ENCODE peak calls at places on chromosome 3, in ten cellular contexts. O, P, J, M, T, K, V, H, B and Q are unnamed samples.

GRCh38 chr3:157248590-157249425 is 88.9 kb upstream of the CCNL1 start:
- DNase-seq in K (peak), P (peak), J (no peak), M (peak), O (no peak), V (no peak), T (no peak), B (no peak), H (peak), Q (peak)

GRCh38 chr3:67650084-67650483 is 4.3 kb downstream of the SUCLG2 start:
- DNase-seq in H (no peak), V (no peak), B (no peak), K (no peak), O (no peak), P (no peak), M (no peak), J (no peak), T (no peak), Q (no peak)

GRCh38 chr3:171044828-171045793 is 18.6 kb upstream of the SLC2A2 start:
- DNase-seq in P (peak), B (no peak), J (no peak), M (no peak), K (no peak), V (no peak), T (no peak), H (no peak), O (no peak), Q (peak)

GRCh38 chr3:43178891-43179366 is 73.0 kb upstream of the POMGNT2 start:
- DNase-seq in K (no peak), M (no peak), V (no peak), O (no peak), H (no peak), T (no peak), B (no peak), P (peak), J (no peak), Q (peak)

GRCh38 chr3:116815321-116815720 is 105.7 kb downstream of the TUSC7 start:
- DNase-seq in H (no peak), V (no peak), K (no peak), M (no peak), T (no peak), B (no peak), O (no peak), P (no peak), J (no peak), Q (no peak)

GRCh38 chr3:124230928-124231456 is 239.1 kb upstream of the ROPN1 start:
- DNase-seq in B (no peak), T (no peak), O (no peak), K (no peak), M (no peak), P (no peak), V (no peak), J (no peak), H (no peak), Q (no peak)

GRCh38 chr3:16085884-16086608 is 88.4 kb upstream of the GALNT15 start:
- DNase-seq in B (no peak), M (no peak), P (no peak), H (peak), O (no peak), K (no peak), V (peak), J (no peak), T (no peak), Q (no peak)

GRCh38 chr3:10398341-10398740 is 77.4 kb upstream of the SEC13 start:
- DNase-seq in J (no peak), V (peak), K (no peak), M (no peak), O (no peak), P (no peak), T (no peak), H (no peak), B (no peak), Q (no peak)

GRCh38 chr3:41167722-41168497 is 31.4 kb upstream of the CTNNB1 start:
- DNase-seq in O (no peak), T (no peak), B (no peak), H (no peak), P (no peak), K (no peak), V (no peak), M (no peak), J (no peak), Q (no peak)

GRCh38 chr3:184284696-184285095 is 8.9 kb downstream of the ECE2 start:
- DNase-seq in V (peak), M (no peak), H (peak), K (peak), P (peak), T (no peak), J (peak), O (peak), B (no peak), Q (peak)

GRCh38 chr3:196684548-196685407 is 27.3 kb downstream of the CEP19 start:
- DNase-seq in J (peak), B (peak), O (peak), H (peak), K (peak), T (peak), V (peak), M (peak), P (peak), Q (peak)

GRCh38 chr3:20099020-20099539 is 58.8 kb downstream of the KAT2B start:
- DNase-seq in T (no peak), P (no peak), H (no peak), B (no peak), K (no peak), O (no peak), M (no peak), J (no peak), V (no peak), Q (no peak)

GRCh38 chr3:5542472-5542871 is 355.0 kb downstream of the EDEM1 start:
- DNase-seq in P (no peak), T (no peak), B (no peak), H (no peak), J (no peak), O (no peak), M (no peak), K (no peak), V (no peak), Q (no peak)

GRCh38 chr3:143600762-143601161 is 247.5 kb downstream of the SLC9A9 start:
- DNase-seq in P (peak), V (no peak), O (no peak), M (peak), J (no peak), T (no peak), K (no peak), H (no peak), B (no peak), Q (no peak)

GRCh38 chr3:66195347-66195783 is 25.4 kb upstream of the SLC25A26 start:
- DNase-seq in P (peak), J (peak), T (peak), H (peak), V (peak), M (peak), K (no peak), B (no peak), O (no peak), Q (no peak)

GRCh38 chr3:48232734-48233133 is 8.2 kb upstream of the ZNF589 start:
- DNase-seq in K (peak), V (peak), M (no peak), J (peak), T (peak), P (peak), O (peak), H (peak), B (peak), Q (peak)

GRCh38 chr3:24680214-24680967 is 185.7 kb upstream of the THRB start:
- DNase-seq in T (peak), M (no peak), B (no peak), P (no peak), J (peak), H (no peak), K (no peak), O (no peak), V (peak), Q (peak)

GRCh38 chr3:173214576-173214975 is 73.5 kb upstream of the SPATA16 start:
- DNase-seq in P (no peak), V (no peak), O (no peak), J (no peak), K (no peak), M (no peak), H (no peak), T (no peak), B (no peak), Q (no peak)

GRCh38 chr3:9224490-9224889 is 25.0 kb downstream of the SRGAP3 start:
- DNase-seq in T (peak), B (no peak), V (no peak), K (no peak), H (no peak), P (peak), M (no peak), O (no peak), J (peak), Q (no peak)

GRCh38 chr3:50604628-50605588 is 6.7 kb downstream of the CISH start:
- DNase-seq in P (no peak), T (no peak), V (no peak), O (no peak), B (peak), M (no peak), J (no peak), K (no peak), H (no peak), Q (no peak)

GRCh38 chr3:181717505-181717904 is 5.8 kb downstream of the SOX2 start:
- DNase-seq in K (no peak), P (no peak), T (no peak), J (no peak), B (no peak), H (no peak), O (no peak), V (no peak), M (no peak), Q (no peak)

GRCh38 chr3:194573680-194574437 is 59.4 kb downstream of the TMEM44 start:
- DNase-seq in J (peak), K (no peak), B (no peak), O (peak), H (no peak), V (peak), P (peak), M (no peak), T (peak), Q (peak)

GRCh38 chr3:60289356-60289935 is 961.8 kb downstream of the FHIT start:
- DNase-seq in T (no peak), K (no peak), B (no peak), P (no peak), V (no peak), O (no peak), M (no peak), H (no peak), J (no peak), Q (no peak)

GRCh38 chr3:40137586-40138295 is 171.8 kb upstream of the EIF1B start:
- DNase-seq in V (no peak), P (peak), K (no peak), J (no peak), H (no peak), M (no peak), B (no peak), T (no peak), O (no peak), Q (no peak)

GRCh38 chr3:13518516-13519351 is 30.2 kb upstream of the FBLN2 start:
- DNase-seq in V (no peak), T (no peak), H (peak), B (no peak), O (no peak), K (no peak), J (no peak), M (no peak), P (no peak), Q (no peak)

GRCh38 chr3:50164056-50164455 is 8.9 kb downstream of the SEMA3F start:
- DNase-seq in P (peak), V (no peak), O (no peak), K (peak), M (no peak), J (no peak), B (no peak), H (peak), T (no peak), Q (peak)

GRCh38 chr3:25037049-25037547 is 391.0 kb upstream of the RARB start:
- DNase-seq in T (no peak), J (no peak), M (no peak), H (no peak), P (no peak), K (no peak), B (no peak), V (no peak), O (no peak), Q (no peak)

GRCh38 chr3:143786229-143787199 is 61.8 kb downstream of the SLC9A9 start:
- DNase-seq in K (no peak), B (no peak), P (no peak), T (no peak), M (no peak), O (no peak), H (no peak), J (no peak), V (no peak), Q (no peak)

GRCh38 chr3:148106062-148106461 is 591.6 kb upstream of the AGTR1 start:
- DNase-seq in T (no peak), B (no peak), P (peak), M (no peak), V (no peak), K (no peak), H (no peak), J (no peak), O (no peak), Q (no peak)

GRCh38 chr3:30294241-30294667 is 312.1 kb upstream of the TGFBR2 start:
- DNase-seq in V (no peak), O (no peak), H (no peak), T (no peak), J (no peak), M (no peak), K (no peak), P (no peak), B (no peak), Q (no peak)

GRCh38 chr3:4985330-4986174 is 6.3 kb downstream of the BHLHE40 start:
- DNase-seq in K (no peak), O (no peak), T (no peak), M (no peak), V (peak), P (no peak), B (no peak), J (no peak), H (no peak), Q (peak)

GRCh38 chr3:119098620-119099222 is 47.2 kb upstream of the TEX55 start:
- DNase-seq in B (no peak), P (peak), K (peak), V (peak), H (no peak), M (peak), O (peak), T (peak), J (peak), Q (peak)

GRCh38 chr3:66442254-66443249 is 58.3 kb downstream of the LRIG1 start:
- DNase-seq in J (no peak), T (no peak), B (no peak), V (peak), M (peak), O (no peak), P (peak), K (peak), H (peak), Q (peak)

GRCh38 chr3:40546811-40547210 is 22.1 kb downstream of the ZNF621 start:
- DNase-seq in T (no peak), P (peak), H (no peak), K (peak), J (no peak), V (no peak), M (no peak), B (no peak), O (no peak), Q (peak)

GRCh38 chr3:25581335-25581734 is 83.4 kb downstream of the TOP2B start:
- DNase-seq in V (no peak), T (no peak), K (no peak), M (no peak), B (no peak), J (no peak), H (no peak), O (no peak), P (no peak), Q (no peak)

GRCh38 chr3:10515396-10515795 is 10.0 kb upstream of the ATP2B2 start:
- DNase-seq in J (no peak), O (no peak), B (no peak), V (no peak), M (no peak), H (no peak), T (no peak), K (no peak), P (no peak), Q (no peak)